ENCODE peak calls at places on chromosomes 16 and 17, in four cellular contexts. One of them, this sample, is unnamed.

GRCh38 chr16:75820672-75821071 is 94.4 kb upstream of the CPHXL start:
- DNase-seq in GM12878: no peak
- DNase-seq in H1: no peak
- DNase-seq in HepG2: no peak
- DNase-seq in this sample: no peak

GRCh38 chr17:35896011-35896587 is 15.9 kb upstream of the CCL5 start:
- DNase-seq in GM12878: no peak
- DNase-seq in H1: no peak
- DNase-seq in HepG2: no peak
- DNase-seq in this sample: no peak

GRCh38 chr16:75931970-75932369 is 205.7 kb upstream of the CPHXL start:
- DNase-seq in GM12878: no peak
- DNase-seq in H1: no peak
- DNase-seq in HepG2: no peak
- DNase-seq in this sample: no peak

GRCh38 chr16:85588562-85589503 is 24.3 kb upstream of the GSE1 start:
- DNase-seq in GM12878: no peak
- DNase-seq in H1: no peak
- DNase-seq in HepG2: no peak
- DNase-seq in this sample: no peak

GRCh38 chr16:30476991-30477390 is 4.4 kb downstream of the ITGAL start:
- DNase-seq in GM12878: no peak
- DNase-seq in H1: no peak
- DNase-seq in HepG2: no peak
- DNase-seq in this sample: no peak

GRCh38 chr17:8382052-8382879 is 727 bp downstream of the RPL26 start:
- DNase-seq in GM12878: no peak
- DNase-seq in H1: no peak
- DNase-seq in HepG2: no peak
- DNase-seq in this sample: no peak

GRCh38 chr16:81313731-81314602 is 795 bp upstream of the GAN start:
- DNase-seq in GM12878: no peak
- DNase-seq in H1: peak; percentile 48
- DNase-seq in HepG2: peak; percentile 65
- DNase-seq in this sample: peak; percentile 81

GRCh38 chr17:27521281-27522027 is 65.2 kb downstream of the KSR1 start:
- DNase-seq in GM12878: no peak
- DNase-seq in H1: no peak
- DNase-seq in HepG2: peak; percentile 29
- DNase-seq in this sample: no peak

GRCh38 chr16:11296706-11297491 is 15.8 kb upstream of the PRM1 start:
- DNase-seq in GM12878: peak; percentile 35
- DNase-seq in H1: no peak
- DNase-seq in HepG2: peak; percentile 87
- DNase-seq in this sample: no peak

GRCh38 chr17:13393841-13394710 is 207.7 kb downstream of the HS3ST3A1 start:
- DNase-seq in GM12878: no peak
- DNase-seq in H1: no peak
- DNase-seq in HepG2: no peak
- DNase-seq in this sample: no peak

GRCh38 chr17:47846741-47847340 is 4.1 kb downstream of the SP6 start:
- DNase-seq in GM12878: no peak
- DNase-seq in H1: peak; percentile 78
- DNase-seq in HepG2: no peak
- DNase-seq in this sample: no peak

GRCh38 chr16:87048038-87048743 is 269.0 kb downstream of the C16orf95 start:
- DNase-seq in GM12878: no peak
- DNase-seq in H1: no peak
- DNase-seq in HepG2: no peak
- DNase-seq in this sample: no peak

GRCh38 chr17:9470171-9470570 is 105.4 kb downstream of the STX8 start:
- DNase-seq in GM12878: peak; percentile 25
- DNase-seq in H1: no peak
- DNase-seq in HepG2: no peak
- DNase-seq in this sample: no peak

GRCh38 chr16:4617880-4618279 is 3.2 kb upstream of the UBALD1 start:
- DNase-seq in GM12878: no peak
- DNase-seq in H1: no peak
- DNase-seq in HepG2: peak; percentile 29
- DNase-seq in this sample: no peak

GRCh38 chr17:41511130-41511529 is 5.7 kb upstream of the KRT13 start:
- DNase-seq in GM12878: no peak
- DNase-seq in H1: no peak
- DNase-seq in HepG2: no peak
- DNase-seq in this sample: no peak

GRCh38 chr17:74641224-74641948 is 17.8 kb upstream of the CD300E start:
- DNase-seq in GM12878: peak; percentile 44
- DNase-seq in H1: no peak
- DNase-seq in HepG2: no peak
- DNase-seq in this sample: no peak

GRCh38 chr16:46650224-46650623 is 29.0 kb upstream of the SHCBP1 start:
- DNase-seq in GM12878: no peak
- DNase-seq in H1: no peak
- DNase-seq in HepG2: no peak
- DNase-seq in this sample: no peak

GRCh38 chr17:58960068-58960467 is 146.6 kb downstream of the TRIM37 start:
- DNase-seq in GM12878: no peak
- DNase-seq in H1: no peak
- DNase-seq in HepG2: peak; percentile 59
- DNase-seq in this sample: no peak

GRCh38 chr17:33637534-33637933 is 344.4 kb upstream of the ASIC2 start:
- DNase-seq in GM12878: no peak
- DNase-seq in H1: no peak
- DNase-seq in HepG2: no peak
- DNase-seq in this sample: no peak

GRCh38 chr17:70096861-70097260 is 21.8 kb downstream of the KCNJ16 start:
- DNase-seq in GM12878: no peak
- DNase-seq in H1: no peak
- DNase-seq in HepG2: no peak
- DNase-seq in this sample: no peak

GRCh38 chr17:38735161-38735997 is 5.2 kb downstream of the CISD3 start:
- DNase-seq in GM12878: no peak
- DNase-seq in H1: peak; percentile 93
- DNase-seq in HepG2: peak; percentile 33
- DNase-seq in this sample: no peak

GRCh38 chr16:80580109-80580832 is 39.5 kb downstream of the DYNLRB2 start:
- DNase-seq in GM12878: peak; percentile 89
- DNase-seq in H1: no peak
- DNase-seq in HepG2: no peak
- DNase-seq in this sample: no peak

GRCh38 chr16:86517652-86518258 is 7.4 kb downstream of the FOXF1 start:
- DNase-seq in GM12878: no peak
- DNase-seq in H1: peak; percentile 82
- DNase-seq in HepG2: peak; percentile 47
- DNase-seq in this sample: no peak

GRCh38 chr17:78748048-78748729 is 33.9 kb downstream of the CYTH1 start:
- DNase-seq in GM12878: no peak
- DNase-seq in H1: no peak
- DNase-seq in HepG2: peak; percentile 90
- DNase-seq in this sample: no peak

GRCh38 chr17:17032131-17032692 is 10.0 kb upstream of the MPRIP start:
- DNase-seq in GM12878: no peak
- DNase-seq in H1: no peak
- DNase-seq in HepG2: peak; percentile 64
- DNase-seq in this sample: no peak

GRCh38 chr17:48378696-48379095 is 51.3 kb downstream of the SKAP1 start:
- DNase-seq in GM12878: no peak
- DNase-seq in H1: no peak
- DNase-seq in HepG2: no peak
- DNase-seq in this sample: no peak

GRCh38 chr17:49515196-49515770 is 20.2 kb downstream of the NGFR start:
- DNase-seq in GM12878: peak; percentile 55
- DNase-seq in H1: peak; percentile 70
- DNase-seq in HepG2: peak; percentile 79
- DNase-seq in this sample: peak; percentile 69

GRCh38 chr16:12228607-12229499 is 252.3 kb downstream of the SNX29 start:
- DNase-seq in GM12878: no peak
- DNase-seq in H1: peak; percentile 80
- DNase-seq in HepG2: peak; percentile 70
- DNase-seq in this sample: peak; percentile 71

GRCh38 chr17:67129283-67129682 is 84.9 kb downstream of the CACNG1 start:
- DNase-seq in GM12878: no peak
- DNase-seq in H1: no peak
- DNase-seq in HepG2: no peak
- DNase-seq in this sample: no peak

GRCh38 chr16:46907061-46907774 is 23.1 kb downstream of the GPT2 start:
- DNase-seq in GM12878: no peak
- DNase-seq in H1: no peak
- DNase-seq in HepG2: no peak
- DNase-seq in this sample: no peak

GRCh38 chr17:35766903-35767510 is 6.3 kb downstream of the C17orf50 start:
- DNase-seq in GM12878: no peak
- DNase-seq in H1: no peak
- DNase-seq in HepG2: no peak
- DNase-seq in this sample: no peak

GRCh38 chr17:7767425-7768021 is 50.0 kb downstream of the DNAH2 start:
- DNase-seq in GM12878: no peak
- DNase-seq in H1: no peak
- DNase-seq in HepG2: no peak
- DNase-seq in this sample: no peak

GRCh38 chr17:42422412-42422957 is 571 bp downstream of the CAVIN1 start:
- DNase-seq in GM12878: no peak
- DNase-seq in H1: peak; percentile 70
- DNase-seq in HepG2: no peak
- DNase-seq in this sample: no peak

GRCh38 chr17:31841850-31842415 is 17.1 kb downstream of the COPRS start:
- DNase-seq in GM12878: no peak
- DNase-seq in H1: no peak
- DNase-seq in HepG2: no peak
- DNase-seq in this sample: no peak

GRCh38 chr17:74433421-74434121 is 1.7 kb downstream of the GPRC5C start:
- DNase-seq in GM12878: no peak
- DNase-seq in H1: no peak
- DNase-seq in HepG2: peak; percentile 72
- DNase-seq in this sample: no peak

GRCh38 chr17:19239544-19239943 is 2.4 kb downstream of the EPN2 start:
- DNase-seq in GM12878: no peak
- DNase-seq in H1: no peak
- DNase-seq in HepG2: no peak
- DNase-seq in this sample: no peak

GRCh38 chr17:82358467-82359350 is at the start of gene TEX19:
- DNase-seq in GM12878: no peak
- DNase-seq in H1: no peak
- DNase-seq in HepG2: no peak
- DNase-seq in this sample: no peak

GRCh38 chr17:79921411-79922160 is 82.3 kb upstream of the CBX4 start:
- DNase-seq in GM12878: peak; percentile 47
- DNase-seq in H1: no peak
- DNase-seq in HepG2: no peak
- DNase-seq in this sample: no peak
- TF ChIP-seq SUZ12 in GM12878: no peak
- TF ChIP-seq SUZ12 in H1: no peak
- TF ChIP-seq SUZ12 in HepG2: no peak
- TF ChIP-seq SUZ12 in this sample: no peak

GRCh38 chr16:50396770-50397525 is 28.2 kb upstream of the BRD7 start:
- DNase-seq in GM12878: no peak
- DNase-seq in H1: no peak
- DNase-seq in HepG2: no peak
- DNase-seq in this sample: no peak

GRCh38 chr16:50393461-50394214 is 24.9 kb upstream of the BRD7 start:
- DNase-seq in GM12878: no peak
- DNase-seq in H1: no peak
- DNase-seq in HepG2: no peak
- DNase-seq in this sample: no peak

GRCh38 chr16:50390914-50391700 is 22.3 kb upstream of the BRD7 start:
- DNase-seq in GM12878: no peak
- DNase-seq in H1: peak; percentile 37
- DNase-seq in HepG2: no peak
- DNase-seq in this sample: no peak

GRCh38 chr16:50395763-50396710 is 27.2 kb upstream of the BRD7 start:
- DNase-seq in GM12878: no peak
- DNase-seq in H1: peak; percentile 26
- DNase-seq in HepG2: no peak
- DNase-seq in this sample: no peak

GRCh38 chr16:50394215-50394802 is 25.5 kb upstream of the BRD7 start:
- DNase-seq in GM12878: no peak
- DNase-seq in H1: peak; percentile 38
- DNase-seq in HepG2: no peak
- DNase-seq in this sample: no peak
- TF ChIP-seq ZNF274 in GM12878: no peak
- TF ChIP-seq ZNF274 in H1: no peak
- TF ChIP-seq ZNF274 in HepG2: no peak
- TF ChIP-seq ZNF274 in this sample: no peak

GRCh38 chr17:4520881-4521600 is 22.4 kb downstream of the SPNS2 start:
- DNase-seq in GM12878: no peak
- DNase-seq in H1: no peak
- DNase-seq in HepG2: no peak
- DNase-seq in this sample: no peak

GRCh38 chr17:4522661-4523060 is 24.0 kb downstream of the SPNS2 start:
- DNase-seq in GM12878: no peak
- DNase-seq in H1: no peak
- DNase-seq in HepG2: no peak
- DNase-seq in this sample: no peak

GRCh38 chr17:4525691-4526397 is 27.2 kb downstream of the SPNS2 start:
- DNase-seq in GM12878: no peak
- DNase-seq in H1: no peak
- DNase-seq in HepG2: no peak
- DNase-seq in this sample: no peak

GRCh38 chr17:4527552-4527951 is 27.6 kb downstream of the MYBBP1A start:
- DNase-seq in GM12878: no peak
- DNase-seq in H1: no peak
- DNase-seq in HepG2: no peak
- DNase-seq in this sample: no peak

GRCh38 chr17:4523946-4524345 is 25.3 kb downstream of the SPNS2 start:
- DNase-seq in GM12878: no peak
- DNase-seq in H1: no peak
- DNase-seq in HepG2: no peak
- DNase-seq in this sample: no peak
- H3K4me1 ChIP-seq in GM12878: peaks cover 10% of the 10 kb centered on the region
- H3K4me1 ChIP-seq in H1: no peaks in the 10 kb centered on the region
- H3K4me1 ChIP-seq in HepG2: peaks cover 11% of the 10 kb centered on the region
- H3K4me1 ChIP-seq in this sample: no peaks in the 10 kb centered on the region

DNA sequence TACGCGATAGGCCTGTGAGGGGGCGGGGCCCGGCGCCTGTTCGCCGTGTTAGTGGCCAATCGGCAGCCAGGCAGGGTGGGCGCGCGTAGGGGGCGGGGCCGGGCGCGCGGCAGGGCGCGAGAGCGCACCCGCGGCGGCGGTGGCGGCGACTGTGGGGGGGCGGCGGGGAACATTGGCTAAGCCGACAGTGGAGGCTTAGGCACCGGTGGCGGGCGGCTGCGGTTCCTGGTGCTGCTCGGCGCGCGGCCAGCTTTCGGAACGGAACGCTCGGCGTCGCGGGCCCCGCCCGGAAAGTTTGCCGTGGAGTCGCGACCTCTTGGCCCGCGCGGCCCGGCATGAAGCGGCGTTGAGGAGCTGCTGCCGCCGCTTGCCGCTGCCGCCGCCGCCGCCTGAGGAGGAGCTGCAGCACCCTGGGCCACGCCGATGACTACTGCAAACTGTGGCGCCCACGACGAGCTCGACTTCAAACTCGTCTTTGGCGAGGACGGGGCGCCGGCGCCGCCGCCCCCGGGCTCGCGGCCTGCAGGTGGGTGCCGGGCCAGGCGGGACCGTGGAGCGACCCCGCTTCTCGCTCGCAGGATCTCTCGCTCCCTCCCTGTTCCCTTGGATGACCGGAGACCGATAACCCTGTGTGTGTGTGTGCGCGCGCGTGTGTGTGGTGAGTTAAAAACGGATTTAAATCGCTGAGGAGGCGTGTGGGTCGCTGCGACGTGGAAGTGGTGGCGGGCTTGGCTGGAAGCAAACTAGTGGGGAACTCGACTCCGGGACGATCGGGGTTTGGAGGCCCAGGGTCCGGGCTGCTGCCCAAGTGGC is at the start of gene NFATC3:
- DNase-seq in GM12878: no peak
- DNase-seq in H1: peak; percentile 97
- DNase-seq in HepG2: peak; percentile 96
- DNase-seq in this sample: peak; percentile 94
- TF ChIP-seq SUZ12 in GM12878: no peak
- TF ChIP-seq SUZ12 in H1: no peak
- TF ChIP-seq SUZ12 in HepG2: no peak
- TF ChIP-seq SUZ12 in this sample: no peak